ENCODE peak calls at places on chromosome 13, in five cellular contexts. One of them, this sample, is unnamed.
A peak's percentile ranks its signal among the peaks of the same experiment; 100 is the strongest.

GRCh38 chr13:86020350-86021002 is 221.3 kb upstream of the SLITRK6 start:
- DNase-seq in osteocyte: no peak
- DNase-seq in cardiac muscle cell: peak; percentile 7
- DNase-seq in heart left ventricle: no peak
- DNase-seq in thoracic aorta: no peak
- DNase-seq in this sample: peak; percentile 39

GRCh38 chr13:31424130-31424729 is 224.5 kb downstream of the B3GLCT start:
- DNase-seq in osteocyte: peak; percentile 92
- DNase-seq in cardiac muscle cell: peak; percentile 81
- DNase-seq in heart left ventricle: peak; percentile 82
- DNase-seq in thoracic aorta: peak; percentile 16
- DNase-seq in this sample: peak; percentile 82

GRCh38 chr13:32031025-32031814 is at the start of gene FRY:
- DNase-seq in osteocyte: no peak
- DNase-seq in cardiac muscle cell: peak; percentile 78
- DNase-seq in heart left ventricle: peak; percentile 79
- DNase-seq in thoracic aorta: peak; percentile 8
- DNase-seq in this sample: peak; percentile 50

GRCh38 chr13:94303644-94304174 is 175.8 kb downstream of the DCT start:
- DNase-seq in osteocyte: no peak
- DNase-seq in cardiac muscle cell: peak; percentile 10
- DNase-seq in heart left ventricle: no peak
- DNase-seq in thoracic aorta: no peak
- DNase-seq in this sample: no peak

GRCh38 chr13:95137096-95137495 is 164.2 kb downstream of the ABCC4 start:
- DNase-seq in osteocyte: no peak
- DNase-seq in cardiac muscle cell: no peak
- DNase-seq in heart left ventricle: no peak
- DNase-seq in thoracic aorta: no peak
- DNase-seq in this sample: no peak

GRCh38 chr13:33611016-33611805 is 206.7 kb upstream of the RFC3 start:
- DNase-seq in osteocyte: no peak
- DNase-seq in cardiac muscle cell: no peak
- DNase-seq in heart left ventricle: peak; percentile 80
- DNase-seq in thoracic aorta: peak; percentile 13
- DNase-seq in this sample: peak; percentile 86

GRCh38 chr13:22915442-22916082 is 265.2 kb upstream of the SGCG start:
- DNase-seq in osteocyte: no peak
- DNase-seq in cardiac muscle cell: peak; percentile 68
- DNase-seq in heart left ventricle: peak; percentile 43
- DNase-seq in thoracic aorta: no peak
- DNase-seq in this sample: peak; percentile 19

GRCh38 chr13:33069365-33069764 is 53.1 kb downstream of the KL start:
- DNase-seq in osteocyte: no peak
- DNase-seq in cardiac muscle cell: no peak
- DNase-seq in heart left ventricle: no peak
- DNase-seq in thoracic aorta: no peak
- DNase-seq in this sample: no peak

GRCh38 chr13:28613562-28613961 is 45.4 kb upstream of the POMP start:
- DNase-seq in osteocyte: no peak
- DNase-seq in cardiac muscle cell: no peak
- DNase-seq in heart left ventricle: no peak
- DNase-seq in thoracic aorta: no peak
- DNase-seq in this sample: no peak

GRCh38 chr13:40211586-40211968 is 454.9 kb downstream of the FOXO1 start:
- DNase-seq in osteocyte: no peak
- DNase-seq in cardiac muscle cell: no peak
- DNase-seq in heart left ventricle: no peak
- DNase-seq in thoracic aorta: no peak
- DNase-seq in this sample: no peak

GRCh38 chr13:112449545-112449930 is 73.4 kb downstream of the SPACA7 start:
- DNase-seq in osteocyte: no peak
- DNase-seq in cardiac muscle cell: no peak
- DNase-seq in heart left ventricle: no peak
- DNase-seq in thoracic aorta: no peak
- DNase-seq in this sample: no peak

GRCh38 chr13:96848275-96848674 is 146.0 kb downstream of the OXGR1 start:
- DNase-seq in osteocyte: no peak
- DNase-seq in cardiac muscle cell: no peak
- DNase-seq in heart left ventricle: no peak
- DNase-seq in thoracic aorta: no peak
- DNase-seq in this sample: no peak

GRCh38 chr13:30276178-30276577 is 31.2 kb downstream of the KATNAL1 start:
- DNase-seq in osteocyte: no peak
- DNase-seq in cardiac muscle cell: no peak
- DNase-seq in heart left ventricle: no peak
- DNase-seq in thoracic aorta: no peak
- DNase-seq in this sample: no peak

GRCh38 chr13:51942189-51942588 is 69.1 kb downstream of the ATP7B start:
- DNase-seq in osteocyte: no peak
- DNase-seq in cardiac muscle cell: no peak
- DNase-seq in heart left ventricle: no peak
- DNase-seq in thoracic aorta: no peak
- DNase-seq in this sample: no peak

GRCh38 chr13:102983496-102983895 is 82.7 kb downstream of the SLC10A2 start:
- DNase-seq in osteocyte: no peak
- DNase-seq in cardiac muscle cell: no peak
- DNase-seq in heart left ventricle: no peak
- DNase-seq in thoracic aorta: no peak
- DNase-seq in this sample: no peak

GRCh38 chr13:109157275-109157674 is 527.9 kb downstream of the MYO16 start:
- DNase-seq in osteocyte: no peak
- DNase-seq in cardiac muscle cell: no peak
- DNase-seq in heart left ventricle: no peak
- DNase-seq in thoracic aorta: no peak
- DNase-seq in this sample: no peak

GRCh38 chr13:111344471-111345191 is 24.2 kb downstream of the TEX29 start:
- DNase-seq in osteocyte: peak; percentile 77
- DNase-seq in cardiac muscle cell: peak; percentile 86
- DNase-seq in heart left ventricle: no peak
- DNase-seq in thoracic aorta: no peak
- DNase-seq in this sample: peak; percentile 7

GRCh38 chr13:46288570-46289259 is 77.0 kb downstream of the LRRC63 start:
- DNase-seq in osteocyte: no peak
- DNase-seq in cardiac muscle cell: peak; percentile 69
- DNase-seq in heart left ventricle: no peak
- DNase-seq in thoracic aorta: no peak
- DNase-seq in this sample: peak; percentile 79

GRCh38 chr13:110361365-110361911 is 54.4 kb downstream of the COL4A2 start:
- DNase-seq in osteocyte: peak; percentile 95
- DNase-seq in cardiac muscle cell: peak; percentile 42
- DNase-seq in heart left ventricle: peak; percentile 86
- DNase-seq in thoracic aorta: peak; percentile 35
- DNase-seq in this sample: peak; percentile 98

GRCh38 chr13:73984949-73985691 is 149.1 kb downstream of the KLF12 start:
- DNase-seq in osteocyte: no peak
- DNase-seq in cardiac muscle cell: peak; percentile 57
- DNase-seq in heart left ventricle: peak; percentile 32
- DNase-seq in thoracic aorta: no peak
- DNase-seq in this sample: no peak

GRCh38 chr13:32851083-32852064 is 164.8 kb upstream of the KL start:
- DNase-seq in osteocyte: no peak
- DNase-seq in cardiac muscle cell: no peak
- DNase-seq in heart left ventricle: no peak
- DNase-seq in thoracic aorta: no peak
- DNase-seq in this sample: no peak

GRCh38 chr13:41402695-41403511 is 54.4 kb upstream of the RGCC start:
- DNase-seq in osteocyte: peak; percentile 60
- DNase-seq in cardiac muscle cell: peak; percentile 5
- DNase-seq in heart left ventricle: no peak
- DNase-seq in thoracic aorta: no peak
- DNase-seq in this sample: no peak

GRCh38 chr13:48491423-48492122 is 41.3 kb downstream of the RCBTB2 start:
- DNase-seq in osteocyte: no peak
- DNase-seq in cardiac muscle cell: no peak
- DNase-seq in heart left ventricle: no peak
- DNase-seq in thoracic aorta: no peak
- DNase-seq in this sample: peak; percentile 26

GRCh38 chr13:44810067-44810840 is 179.0 kb downstream of the NUFIP1 start:
- DNase-seq in osteocyte: no peak
- DNase-seq in cardiac muscle cell: peak; percentile 34
- DNase-seq in heart left ventricle: peak; percentile 39
- DNase-seq in thoracic aorta: no peak
- DNase-seq in this sample: peak; percentile 89

GRCh38 chr13:114256547-114256946 is 21.9 kb downstream of the CDC16 start:
- DNase-seq in osteocyte: no peak
- DNase-seq in cardiac muscle cell: no peak
- DNase-seq in heart left ventricle: no peak
- DNase-seq in thoracic aorta: no peak
- DNase-seq in this sample: no peak

GRCh38 chr13:112001571-112001970 is 65.4 kb upstream of the SOX1 start:
- DNase-seq in osteocyte: no peak
- DNase-seq in cardiac muscle cell: no peak
- DNase-seq in heart left ventricle: no peak
- DNase-seq in thoracic aorta: no peak
- DNase-seq in this sample: no peak

GRCh38 chr13:23644527-23644926 is 74.3 kb downstream of the TNFRSF19 start:
- DNase-seq in osteocyte: no peak
- DNase-seq in cardiac muscle cell: no peak
- DNase-seq in heart left ventricle: no peak
- DNase-seq in thoracic aorta: no peak
- DNase-seq in this sample: no peak

GRCh38 chr13:32790731-32791130 is 204.5 kb downstream of the PDS5B start:
- DNase-seq in osteocyte: no peak
- DNase-seq in cardiac muscle cell: no peak
- DNase-seq in heart left ventricle: no peak
- DNase-seq in thoracic aorta: no peak
- DNase-seq in this sample: no peak

GRCh38 chr13:113665582-113666323 is 1.3 kb upstream of the GRK1 start:
- DNase-seq in osteocyte: no peak
- DNase-seq in cardiac muscle cell: no peak
- DNase-seq in heart left ventricle: no peak
- DNase-seq in thoracic aorta: no peak
- DNase-seq in this sample: no peak

GRCh38 chr13:74633734-74634133 is 499.5 kb upstream of the KLF12 start:
- DNase-seq in osteocyte: no peak
- DNase-seq in cardiac muscle cell: no peak
- DNase-seq in heart left ventricle: no peak
- DNase-seq in thoracic aorta: no peak
- DNase-seq in this sample: no peak

GRCh38 chr13:73335226-73335625 is 276.4 kb downstream of the KLF5 start:
- DNase-seq in osteocyte: no peak
- DNase-seq in cardiac muscle cell: no peak
- DNase-seq in heart left ventricle: no peak
- DNase-seq in thoracic aorta: no peak
- DNase-seq in this sample: peak; percentile 20

GRCh38 chr13:36778083-36778671 is 40.8 kb upstream of the RFXAP start:
- DNase-seq in osteocyte: no peak
- DNase-seq in cardiac muscle cell: no peak
- DNase-seq in heart left ventricle: no peak
- DNase-seq in thoracic aorta: no peak
- DNase-seq in this sample: peak; percentile 23

DNA sequence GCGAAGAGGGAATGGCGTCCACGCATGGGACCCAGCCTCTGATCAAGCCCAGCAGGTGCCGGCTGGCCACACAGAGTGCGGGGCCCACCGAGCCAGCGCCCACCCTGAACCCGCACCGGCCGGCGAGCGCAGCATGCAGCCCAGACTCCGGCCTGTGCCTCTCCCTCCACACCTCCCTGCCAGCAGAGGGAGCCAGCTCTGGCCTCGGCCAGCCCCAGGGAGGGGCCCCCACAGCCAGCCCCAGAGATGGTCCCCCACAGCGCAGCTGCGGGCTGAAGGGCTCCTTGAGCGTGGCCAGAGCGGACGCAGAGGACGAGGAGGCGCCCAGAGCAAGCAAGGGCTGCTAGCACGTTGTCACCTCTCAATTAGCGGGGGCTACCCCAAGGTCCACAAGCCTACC is 904.5 kb downstream of the SLITRK6 start:
- DNase-seq in osteocyte: no peak
- DNase-seq in cardiac muscle cell: no peak
- DNase-seq in heart left ventricle: no peak
- DNase-seq in thoracic aorta: no peak
- DNase-seq in this sample: no peak
- TF ChIP-seq CTCF in osteocyte: no peak
- TF ChIP-seq CTCF in cardiac muscle cell: no peak
- TF ChIP-seq CTCF in heart left ventricle: no peak
- TF ChIP-seq CTCF in thoracic aorta: no peak
- TF ChIP-seq CTCF in this sample: no peak

DNA sequence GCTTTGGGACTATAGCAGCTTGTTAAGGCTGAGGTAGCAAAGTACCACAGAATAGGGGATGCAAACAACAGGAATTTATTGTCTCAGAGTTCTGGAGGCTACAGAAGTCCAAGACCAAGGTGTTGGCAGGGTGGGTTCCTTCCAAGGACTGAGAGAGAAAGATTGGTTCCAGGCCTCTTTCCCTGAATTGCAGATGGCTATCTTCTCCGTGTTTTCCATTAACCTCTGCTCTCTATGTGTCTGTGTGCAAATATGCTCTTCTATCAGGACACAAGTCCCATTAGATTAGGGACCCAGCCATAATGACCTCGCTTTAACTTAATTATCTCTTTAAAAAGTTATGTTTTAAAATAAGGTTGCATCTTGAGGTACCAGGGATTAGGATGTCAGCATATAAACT is 1732.9 kb upstream of the SLC10A2 start:
- DNase-seq in osteocyte: no peak
- DNase-seq in cardiac muscle cell: no peak
- DNase-seq in heart left ventricle: no peak
- DNase-seq in thoracic aorta: no peak
- DNase-seq in this sample: no peak
- TF ChIP-seq CTCF in osteocyte: no peak
- TF ChIP-seq CTCF in cardiac muscle cell: no peak
- TF ChIP-seq CTCF in heart left ventricle: no peak
- TF ChIP-seq CTCF in thoracic aorta: no peak
- TF ChIP-seq CTCF in this sample: no peak

DNA sequence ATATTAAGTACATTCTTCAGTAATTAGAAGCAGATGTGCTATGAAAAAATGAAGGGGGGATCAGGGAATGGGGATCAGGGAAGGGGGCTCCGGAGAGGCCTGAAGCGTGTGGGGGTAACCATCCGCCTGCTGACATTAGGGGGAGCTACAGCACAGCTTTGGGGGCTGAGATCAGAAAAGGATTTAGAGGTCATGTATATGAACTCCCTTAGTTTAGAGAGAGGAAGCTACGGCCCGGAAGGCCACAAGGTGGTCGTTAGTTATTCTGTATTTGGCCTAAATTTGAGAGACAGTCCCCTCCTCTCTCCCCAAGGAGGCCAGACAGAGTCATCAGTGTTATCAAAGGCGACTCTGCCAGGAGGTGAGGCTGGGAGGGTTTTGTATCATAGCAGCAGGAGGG is 99.0 kb downstream of the TM9SF2 start:
- DNase-seq in osteocyte: no peak
- DNase-seq in cardiac muscle cell: peak; percentile 37
- DNase-seq in heart left ventricle: no peak
- DNase-seq in thoracic aorta: no peak
- DNase-seq in this sample: no peak
- TF ChIP-seq CTCF in osteocyte: peak; percentile 21
- TF ChIP-seq CTCF in cardiac muscle cell: peak; percentile 10
- TF ChIP-seq CTCF in heart left ventricle: no peak
- TF ChIP-seq CTCF in thoracic aorta: no peak
- TF ChIP-seq CTCF in this sample: no peak

DNA sequence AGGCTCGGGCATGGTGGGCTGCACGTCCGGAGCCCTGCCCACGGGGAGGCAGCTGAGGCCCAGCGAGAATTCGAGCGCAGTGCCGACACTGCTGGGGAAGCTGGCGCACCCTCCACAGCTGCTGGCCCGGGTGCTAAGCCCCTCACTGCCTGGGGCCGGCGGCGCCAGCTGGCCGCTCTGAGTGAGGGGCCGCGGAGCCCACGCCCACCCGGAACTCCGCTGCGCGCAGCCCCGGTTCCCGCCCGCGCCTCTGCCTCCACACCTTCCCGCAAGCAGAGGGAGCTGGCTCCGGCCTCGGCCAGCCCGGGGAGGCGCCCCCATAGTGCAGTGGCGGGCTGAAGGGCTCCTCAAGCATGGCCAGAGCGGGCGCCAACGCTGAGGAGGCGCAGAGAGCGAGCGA is 2080.4 kb downstream of the PCDH9 start:
- DNase-seq in osteocyte: peak; percentile 79
- DNase-seq in cardiac muscle cell: no peak
- DNase-seq in heart left ventricle: peak; percentile 18
- DNase-seq in thoracic aorta: no peak
- DNase-seq in this sample: no peak
- TF ChIP-seq CTCF in osteocyte: no peak
- TF ChIP-seq CTCF in cardiac muscle cell: no peak
- TF ChIP-seq CTCF in heart left ventricle: no peak
- TF ChIP-seq CTCF in thoracic aorta: no peak
- TF ChIP-seq CTCF in this sample: no peak

This sample was measured in fibroblast of the aortic adventitia.